ENCODE peak calls at places on chromosomes 5 and 9, in seven cellular contexts. S is fibroblast of lung; F is M059J; X is effector memory CD4-positive, alpha-beta T cell; A is hypothalamus; Y is activated effector memory CD4-positive, alpha-beta T cell treated with Interleukin-2 at 50 U/mL for 16 hours; P is HT-29. M is an unnamed sample.

GRCh38 chr9:97564291-97565175 is 63.1 kb downstream of the TMOD1 start:
- DNase-seq in S (peak; percentile 79), F (peak; percentile 90), X (no peak), A (peak; percentile 27), Y (no peak), P (peak; percentile 42), M (peak; percentile 57)

GRCh38 chr9:71490810-71491209 is 277.5 kb downstream of the CEMIP2 start:
- DNase-seq in S (no peak), F (peak; percentile 15), X (no peak), A (no peak), Y (no peak), P (peak; percentile 35), M (peak; percentile 13)

GRCh38 chr9:36056896-36057295 is 20.2 kb downstream of the RECK start:
- DNase-seq in S (no peak), F (no peak), X (no peak), A (no peak), Y (no peak), P (no peak), M (no peak)

GRCh38 chr9:86563350-86563749 is 209.1 kb upstream of the TUT7 start:
- DNase-seq in S (peak; percentile 26), F (peak; percentile 74), X (no peak), A (no peak), Y (no peak), P (peak; percentile 32), M (peak; percentile 44)

GRCh38 chr9:114238919-114239879 is 83.7 kb upstream of the ORM1 start:
- DNase-seq in S (peak; percentile 45), F (peak; percentile 20), X (no peak), A (peak; percentile 10), Y (no peak), P (no peak), M (peak; percentile 73)

GRCh38 chr5:122775713-122776084 is 819 bp downstream of the SNX2 start:
- DNase-seq in S (peak; percentile 26), F (peak; percentile 40), X (no peak), A (no peak), Y (no peak), P (peak; percentile 49), M (peak; percentile 41)

GRCh38 chr5:65961644-65962043 is 35.3 kb downstream of the ERBIN start:
- DNase-seq in S (peak; percentile 57), F (peak; percentile 73), X (no peak), A (no peak), Y (no peak), P (no peak), M (peak; percentile 59)

GRCh38 chr5:137696481-137696880 is 39.4 kb downstream of the KLHL3 start:
- DNase-seq in S (peak; percentile 15), F (peak; percentile 35), X (no peak), A (no peak), Y (no peak), P (no peak), M (peak; percentile 13)

GRCh38 chr5:140174472-140175366 is at the start of gene CYSTM1:
- DNase-seq in S (peak; percentile 94), F (peak; percentile 91), X (peak; percentile 95), A (peak; percentile 95), Y (peak; percentile 94), P (peak; percentile 99), M (peak; percentile 96)

GRCh38 chr5:32443541-32444190 is 874 bp downstream of the ZFR start:
- DNase-seq in S (peak; percentile 33), F (peak; percentile 63), X (peak; percentile 43), A (peak; percentile 70), Y (peak; percentile 39), P (peak; percentile 67), M (peak; percentile 44)

GRCh38 chr9:136093995-136094881 is 851 bp downstream of the NACC2 start:
- DNase-seq in S (peak; percentile 51), F (no peak), X (peak; percentile 27), A (peak; percentile 44), Y (peak; percentile 36), P (peak; percentile 73), M (peak; percentile 67)

GRCh38 chr5:122849746-122850145 is 4.3 kb downstream of the SNX24 start:
- DNase-seq in S (peak; percentile 9), F (peak; percentile 35), X (no peak), A (no peak), Y (no peak), P (peak; percentile 10), M (peak; percentile 70)

GRCh38 chr5:102306121-102306520 is 10.0 kb upstream of the SLCO4C1 start:
- DNase-seq in S (no peak), F (peak; percentile 44), X (no peak), A (no peak), Y (no peak), P (no peak), M (no peak)

GRCh38 chr5:93359296-93359957 is 221.6 kb downstream of the NR2F1-AS1 start:
- DNase-seq in S (peak; percentile 93), F (peak; percentile 85), X (no peak), A (no peak), Y (no peak), P (peak; percentile 93), M (peak; percentile 96)

GRCh38 chr5:138275895-138276294 is 1.5 kb upstream of the GFRA3 start:
- DNase-seq in S (no peak), F (no peak), X (no peak), A (no peak), Y (no peak), P (no peak), M (no peak)

GRCh38 chr5:141910271-141910673 is 13.4 kb upstream of the DELE1 start:
- DNase-seq in S (no peak), F (peak; percentile 98), X (no peak), A (no peak), Y (no peak), P (no peak), M (no peak)

GRCh38 chr9:122120672-122121071 is 27.6 kb upstream of the TTLL11 start:
- DNase-seq in S (no peak), F (no peak), X (no peak), A (no peak), Y (no peak), P (no peak), M (no peak)

GRCh38 chr5:132059696-132060500 is 557 bp upstream of the IL3 start:
- DNase-seq in S (no peak), F (no peak), X (no peak), A (no peak), Y (no peak), P (no peak), M (no peak)

GRCh38 chr9:79880626-79881025 is 308.9 kb downstream of the TLE4 start:
- DNase-seq in S (no peak), F (no peak), X (no peak), A (no peak), Y (no peak), P (no peak), M (no peak)

GRCh38 chr9:135157856-135158571 is 70.5 kb downstream of the OLFM1 start:
- DNase-seq in S (no peak), F (no peak), X (no peak), A (no peak), Y (no peak), P (no peak), M (no peak)

GRCh38 chr9:69085523-69086283 is 50.2 kb downstream of the FXN start:
- DNase-seq in S (peak; percentile 82), F (peak; percentile 4), X (no peak), A (no peak), Y (no peak), P (peak; percentile 5), M (peak; percentile 76)

GRCh38 chr5:73158313-73158712 is 14.7 kb upstream of the TMEM174 start:
- DNase-seq in S (no peak), F (no peak), X (no peak), A (no peak), Y (no peak), P (no peak), M (no peak)

GRCh38 chr5:14202462-14202861 is 59.3 kb downstream of the TRIO start:
- DNase-seq in S (no peak), F (peak; percentile 83), X (no peak), A (no peak), Y (no peak), P (no peak), M (peak; percentile 90)

GRCh38 chr5:180644825-180645608 is 4.4 kb downstream of the FLT4 start:
- DNase-seq in S (no peak), F (no peak), X (no peak), A (no peak), Y (no peak), P (no peak), M (no peak)

GRCh38 chr9:8863064-8863463 is 1063.5 kb upstream of the DMAC1 start:
- DNase-seq in S (no peak), F (no peak), X (no peak), A (no peak), Y (no peak), P (no peak), M (no peak)

GRCh38 chr5:14143843-14144585 is 872 bp downstream of the TRIO start:
- DNase-seq in S (no peak), F (peak; percentile 32), X (no peak), A (peak; percentile 33), Y (no peak), P (peak; percentile 59), M (no peak)

GRCh38 chr5:80701597-80701996 is 46.8 kb upstream of the DHFR start:
- DNase-seq in S (no peak), F (no peak), X (no peak), A (no peak), Y (no peak), P (no peak), M (no peak)

GRCh38 chr5:34835664-34836063 is 3.3 kb upstream of the TTC23L start:
- DNase-seq in S (no peak), F (no peak), X (no peak), A (no peak), Y (no peak), P (no peak), M (no peak)

GRCh38 chr5:94470802-94471201 is 147.6 kb downstream of the KIAA0825 start:
- DNase-seq in S (no peak), F (no peak), X (no peak), A (no peak), Y (no peak), P (no peak), M (no peak)

GRCh38 chr9:128056887-128057723 is 10.0 kb downstream of the NAIF1 start:
- DNase-seq in S (peak; percentile 80), F (no peak), X (no peak), A (no peak), Y (no peak), P (no peak), M (no peak)

GRCh38 chr5:166497705-166498104 is 1793.7 kb upstream of the WWC1 start:
- DNase-seq in S (no peak), F (no peak), X (no peak), A (no peak), Y (no peak), P (no peak), M (no peak)

GRCh38 chr5:166349036-166349435 is 1942.4 kb upstream of the WWC1 start:
- DNase-seq in S (no peak), F (no peak), X (no peak), A (no peak), Y (no peak), P (no peak), M (no peak)

M was measured in choroid plexus epithelial cell.